ENCODE peak calls at places on chromosomes 5 and 9, in seven cellular contexts. Q is PC-9; D is IMR-90; F is MCF 10A; X is CD4-positive, alpha-beta T cell; A is lower leg skin; J is heart right ventricle. V is an unnamed sample.
A peak's percentile ranks its signal among the peaks of the same experiment; 100 is the strongest.

GRCh38 chr5:10323588-10324488 is 16.1 kb upstream of the CMBL start:
- DNase-seq in F (no peak), A (peak; percentile 21), J (no peak), D (peak; percentile 29), X (no peak), Q (no peak), V (no peak)

GRCh38 chr9:27353405-27354229 is 56.7 kb upstream of the EQTN start:
- DNase-seq in J (no peak), F (no peak), X (no peak), A (no peak), D (no peak), Q (no peak), V (no peak)

GRCh38 chr9:89422151-89422918 is 75.6 kb downstream of the SEMA4D start:
- DNase-seq in F (peak; percentile 35), D (peak; percentile 88), J (no peak), X (no peak), Q (no peak), A (no peak), V (no peak)

GRCh38 chr9:20618361-20618799 is 3.9 kb downstream of the MLLT3 start:
- DNase-seq in D (peak; percentile 77), X (no peak), F (peak; percentile 81), A (no peak), J (no peak), Q (no peak), V (no peak)

GRCh38 chr9:78590068-78590467 is 293.1 kb downstream of the PSAT1 start:
- DNase-seq in A (no peak), X (no peak), J (no peak), D (peak; percentile 68), F (no peak), Q (no peak), V (no peak)

GRCh38 chr9:69466151-69466550 is 141.1 kb downstream of the ENTREP1 start:
- DNase-seq in F (no peak), J (no peak), Q (no peak), D (peak; percentile 84), A (no peak), X (no peak), V (no peak)

GRCh38 chr5:178284095-178284675 is 51.6 kb upstream of the PHYKPL start:
- DNase-seq in A (no peak), X (no peak), D (peak; percentile 3), Q (no peak), F (peak; percentile 71), J (no peak), V (peak; percentile 33)

GRCh38 chr5:124752854-124753720 is 6.6 kb upstream of the ZNF608 start:
- DNase-seq in D (no peak), J (no peak), X (no peak), A (no peak), F (peak; percentile 35), Q (no peak), V (no peak)

GRCh38 chr5:164175083-164175482 is 669.7 kb downstream of the MAT2B start:
- DNase-seq in Q (no peak), F (peak; percentile 14), A (no peak), X (no peak), D (peak; percentile 70), J (no peak), V (no peak)

GRCh38 chr5:42828661-42829060 is 17.0 kb upstream of the SELENOP start:
- DNase-seq in J (no peak), A (no peak), D (no peak), F (no peak), Q (no peak), X (no peak), V (no peak)

GRCh38 chr5:134572811-134573210 is 47.3 kb downstream of the JADE2 start:
- DNase-seq in D (no peak), X (no peak), A (no peak), F (no peak), J (no peak), Q (no peak), V (no peak)

GRCh38 chr9:133429641-133430161 is 7.5 kb downstream of the ADAMTS13 start:
- DNase-seq in Q (no peak), X (no peak), A (no peak), J (peak; percentile 31), F (no peak), D (peak; percentile 9), V (peak; percentile 45)

GRCh38 chr5:158855510-158855909 is 244.2 kb downstream of the EBF1 start:
- DNase-seq in F (no peak), J (no peak), A (no peak), D (no peak), Q (no peak), X (no peak), V (no peak)

GRCh38 chr5:117794847-117795246 is 1193.5 kb downstream of the DTWD2 start:
- DNase-seq in X (no peak), Q (no peak), J (no peak), F (no peak), D (peak; percentile 12), A (no peak), V (no peak)

GRCh38 chr9:93080406-93080805 is 15.6 kb upstream of the CARD19 start:
- DNase-seq in A (peak; percentile 57), X (no peak), J (no peak), F (no peak), D (no peak), Q (no peak), V (no peak)

GRCh38 chr9:77084094-77084493 is 64.6 kb downstream of the FOXB2 start:
- DNase-seq in X (no peak), Q (no peak), J (no peak), A (no peak), F (no peak), D (no peak), V (no peak)

GRCh38 chr9:33375841-33376321 is 26.5 kb downstream of the AQP7 start:
- DNase-seq in F (no peak), Q (no peak), X (no peak), J (no peak), D (no peak), A (peak; percentile 77), V (no peak)

GRCh38 chr5:143229896-143230675 is 173.4 kb downstream of the NR3C1 start:
- DNase-seq in Q (no peak), F (no peak), X (no peak), D (no peak), A (peak; percentile 90), J (no peak), V (no peak)

GRCh38 chr5:1104327-1105006 is 7.4 kb downstream of the SLC12A7 start:
- DNase-seq in D (no peak), X (no peak), Q (no peak), A (no peak), F (no peak), J (no peak), V (no peak)

GRCh38 chr9:18849186-18849724 is 183.8 kb downstream of the SAXO1 start:
- DNase-seq in F (no peak), D (no peak), X (no peak), Q (no peak), A (no peak), J (no peak), V (no peak)

GRCh38 chr5:83608122-83608521 is 112.5 kb downstream of the HAPLN1 start:
- DNase-seq in X (no peak), J (no peak), F (peak; percentile 59), D (peak; percentile 40), Q (peak; percentile 25), A (no peak), V (peak; percentile 51)
- TF ChIP-seq CTCF in X (no peak), J (no peak), F (peak; percentile 29), D (peak; percentile 54), Q (peak; percentile 66), A (no peak), V (peak; percentile 65)

DNA sequence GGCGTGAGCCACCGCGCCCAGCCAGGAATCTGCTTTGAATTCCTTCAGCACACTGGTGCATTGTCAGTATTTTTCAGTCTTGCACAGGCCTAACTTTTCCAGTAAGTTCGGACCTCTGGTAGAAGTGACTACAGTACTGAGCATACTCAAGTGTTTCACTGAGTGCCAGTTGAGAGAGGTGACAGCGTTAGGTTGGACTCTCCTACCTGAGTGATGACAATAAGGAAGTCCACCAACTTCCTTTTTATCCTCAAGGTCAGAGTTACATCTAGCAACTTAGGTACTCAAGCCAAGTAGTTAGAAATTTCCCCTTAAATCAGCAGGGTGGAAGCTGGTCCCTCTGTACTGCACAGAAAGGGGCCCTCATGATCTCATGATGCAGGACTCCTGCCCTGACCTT is 26.0 kb upstream of the FSD1L start:
- DNase-seq in A (no peak), J (no peak), X (no peak), Q (no peak), D (no peak), F (no peak), V (no peak)
- TF ChIP-seq CTCF in A (no peak), J (no peak), X (no peak), Q (no peak), D (no peak), F (no peak), V (no peak)

GRCh38 chr9:86795861-86796497 is 151.3 kb downstream of the GAS1 start:
- DNase-seq in A (no peak), Q (no peak), X (no peak), D (peak; percentile 83), F (no peak), J (no peak), V (no peak)
- TF ChIP-seq CTCF in A (no peak), Q (no peak), X (no peak), D (peak; percentile 24), F (no peak), J (no peak), V (peak; percentile 49)

DNA sequence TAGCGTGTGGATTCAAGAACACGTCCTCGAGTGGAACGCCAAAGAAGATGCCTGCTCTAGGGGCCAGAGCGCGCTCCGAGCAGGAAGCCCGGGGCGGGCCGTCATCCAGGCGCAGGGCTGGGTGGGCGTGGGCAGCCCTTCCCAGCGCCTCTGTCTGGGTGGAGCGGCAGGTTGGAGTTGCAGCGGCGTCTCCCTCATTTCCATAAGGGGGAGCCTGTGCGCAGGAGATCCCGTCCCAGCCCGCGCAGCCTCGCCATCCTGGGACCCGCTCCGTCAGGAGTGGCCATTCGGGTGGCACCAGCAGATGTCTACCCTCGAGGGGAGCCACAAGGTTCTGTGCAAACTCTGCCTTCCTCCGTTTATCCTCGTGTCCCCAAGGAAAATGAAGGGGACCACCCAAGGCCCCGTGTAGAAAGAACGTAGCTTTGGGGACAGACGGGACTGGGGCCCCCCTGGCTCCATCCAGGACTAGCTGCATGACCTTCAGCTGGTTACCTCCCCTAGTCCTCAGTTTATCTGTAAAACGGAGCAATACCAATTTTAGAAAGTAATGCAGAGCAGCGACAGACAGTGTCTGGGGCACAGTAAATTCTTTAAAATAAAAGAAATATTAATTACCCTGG is 155.5 kb upstream of the SMIM23 start:
- DNase-seq in Q (peak; percentile 60), J (peak; percentile 70), D (peak; percentile 52), A (peak; percentile 86), X (no peak), F (no peak), V (peak; percentile 63)
- TF ChIP-seq CTCF in Q (peak; percentile 55), J (peak; percentile 30), D (peak; percentile 63), A (no peak), X (no peak), F (no peak), V (peak; percentile 59)

GRCh38 chr5:55712023-55712859 is at the start of gene SLC38A9:
- DNase-seq in X (peak; percentile 90), Q (peak; percentile 95), J (peak; percentile 95), A (peak; percentile 99), F (peak; percentile 93), D (peak; percentile 91), V (peak; percentile 86)

GRCh38 chr5:55713871-55714270 is 1.7 kb upstream of the SLC38A9 start:
- DNase-seq in Q (no peak), F (no peak), X (no peak), J (no peak), D (peak; percentile 18), A (no peak), V (no peak)

GRCh38 chr5:55714749-55715148 is 2.6 kb upstream of the SLC38A9 start:
- DNase-seq in A (no peak), Q (no peak), F (no peak), D (no peak), X (no peak), J (no peak), V (no peak)

GRCh38 chr5:55715519-55716078 is 3.5 kb upstream of the SLC38A9 start:
- DNase-seq in D (no peak), Q (no peak), A (no peak), F (no peak), J (no peak), X (no peak), V (no peak)

GRCh38 chr5:55714339-55714738 is 2.2 kb upstream of the SLC38A9 start:
- DNase-seq in X (no peak), A (no peak), D (no peak), Q (no peak), F (peak; percentile 19), J (no peak), V (no peak)
- TF ChIP-seq CTCF in X (no peak), A (no peak), D (peak; percentile 1), Q (no peak), F (no peak), J (no peak), V (no peak)

V was measured in neural crest cell.